ENCODE peak calls at places on chromosomes 11 and 22, in nine cellular contexts. One of them, this sample, is unnamed.

GRCh38 chr22:45338795-45339194 is 29.1 kb downstream of the FAM118A start:
- DNase-seq in esophagus muscularis mucosa: no peak
- DNase-seq in mucosa of descending colon: no peak
- DNase-seq in esophagus squamous epithelium: no peak
- DNase-seq in aorta: no peak
- DNase-seq in right atrium auricular region: no peak
- DNase-seq in tibial nerve: no peak
- DNase-seq in CD4-positive, CD25-positive, alpha-beta regulatory T cell: no peak
- DNase-seq in GM23248: no peak
- DNase-seq in this sample: no peak

GRCh38 chr11:77113382-77114088 is 10.9 kb downstream of the OMP start:
- DNase-seq in GM23248: peak; percentile 62
- DNase-seq in right atrium auricular region: no peak
- DNase-seq in esophagus muscularis mucosa: no peak
- DNase-seq in mucosa of descending colon: no peak
- DNase-seq in aorta: no peak
- DNase-seq in CD4-positive, CD25-positive, alpha-beta regulatory T cell: no peak
- DNase-seq in tibial nerve: no peak
- DNase-seq in esophagus squamous epithelium: no peak
- DNase-seq in this sample: no peak

GRCh38 chr11:116580828-116581227 is 192.0 kb downstream of the BUD13 start:
- DNase-seq in tibial nerve: no peak
- DNase-seq in CD4-positive, CD25-positive, alpha-beta regulatory T cell: no peak
- DNase-seq in mucosa of descending colon: no peak
- DNase-seq in esophagus squamous epithelium: no peak
- DNase-seq in aorta: no peak
- DNase-seq in right atrium auricular region: no peak
- DNase-seq in GM23248: peak; percentile 25
- DNase-seq in esophagus muscularis mucosa: no peak
- DNase-seq in this sample: no peak

GRCh38 chr11:5625281-5625680 is 480 bp downstream of the TRIM34 start:
- DNase-seq in right atrium auricular region: no peak
- DNase-seq in CD4-positive, CD25-positive, alpha-beta regulatory T cell: no peak
- DNase-seq in mucosa of descending colon: no peak
- DNase-seq in esophagus muscularis mucosa: no peak
- DNase-seq in GM23248: peak; percentile 13
- DNase-seq in aorta: no peak
- DNase-seq in esophagus squamous epithelium: no peak
- DNase-seq in tibial nerve: no peak
- DNase-seq in this sample: no peak

GRCh38 chr11:64727131-64727530 is 4.1 kb upstream of the NRXN2 start:
- DNase-seq in aorta: no peak
- DNase-seq in esophagus muscularis mucosa: no peak
- DNase-seq in CD4-positive, CD25-positive, alpha-beta regulatory T cell: no peak
- DNase-seq in mucosa of descending colon: no peak
- DNase-seq in GM23248: no peak
- DNase-seq in right atrium auricular region: no peak
- DNase-seq in tibial nerve: no peak
- DNase-seq in esophagus squamous epithelium: no peak
- DNase-seq in this sample: peak; percentile 12

GRCh38 chr11:114377612-114378267 is 22.6 kb downstream of the C11orf71 start:
- DNase-seq in aorta: no peak
- DNase-seq in CD4-positive, CD25-positive, alpha-beta regulatory T cell: no peak
- DNase-seq in right atrium auricular region: no peak
- DNase-seq in GM23248: peak; percentile 94
- DNase-seq in esophagus muscularis mucosa: no peak
- DNase-seq in tibial nerve: no peak
- DNase-seq in esophagus squamous epithelium: no peak
- DNase-seq in mucosa of descending colon: no peak
- DNase-seq in this sample: no peak

GRCh38 chr22:40694409-40694808 is 15.1 kb downstream of the MCHR1 start:
- DNase-seq in esophagus squamous epithelium: no peak
- DNase-seq in GM23248: no peak
- DNase-seq in CD4-positive, CD25-positive, alpha-beta regulatory T cell: no peak
- DNase-seq in tibial nerve: no peak
- DNase-seq in esophagus muscularis mucosa: no peak
- DNase-seq in mucosa of descending colon: no peak
- DNase-seq in aorta: no peak
- DNase-seq in right atrium auricular region: no peak
- DNase-seq in this sample: no peak

GRCh38 chr11:60125962-60126585 is 37.6 kb downstream of the MS4A2 start:
- DNase-seq in tibial nerve: no peak
- DNase-seq in aorta: no peak
- DNase-seq in esophagus muscularis mucosa: no peak
- DNase-seq in GM23248: no peak
- DNase-seq in CD4-positive, CD25-positive, alpha-beta regulatory T cell: no peak
- DNase-seq in esophagus squamous epithelium: no peak
- DNase-seq in right atrium auricular region: no peak
- DNase-seq in mucosa of descending colon: no peak
- DNase-seq in this sample: no peak

GRCh38 chr11:57116654-57117053 is 65.1 kb upstream of the LRRC55 start:
- DNase-seq in right atrium auricular region: no peak
- DNase-seq in esophagus squamous epithelium: no peak
- DNase-seq in tibial nerve: no peak
- DNase-seq in aorta: no peak
- DNase-seq in CD4-positive, CD25-positive, alpha-beta regulatory T cell: no peak
- DNase-seq in esophagus muscularis mucosa: no peak
- DNase-seq in mucosa of descending colon: peak; percentile 41
- DNase-seq in GM23248: peak; percentile 64
- DNase-seq in this sample: no peak

GRCh38 chr22:18112440-18112839 is 1.8 kb downstream of the TUBA8 start:
- DNase-seq in right atrium auricular region: no peak
- DNase-seq in esophagus squamous epithelium: no peak
- DNase-seq in esophagus muscularis mucosa: no peak
- DNase-seq in GM23248: no peak
- DNase-seq in mucosa of descending colon: no peak
- DNase-seq in CD4-positive, CD25-positive, alpha-beta regulatory T cell: no peak
- DNase-seq in aorta: no peak
- DNase-seq in tibial nerve: no peak
- DNase-seq in this sample: no peak

GRCh38 chr22:18109410-18110193 is 1.0 kb upstream of the TUBA8 start:
- DNase-seq in aorta: no peak
- DNase-seq in mucosa of descending colon: no peak
- DNase-seq in right atrium auricular region: no peak
- DNase-seq in GM23248: no peak
- DNase-seq in esophagus squamous epithelium: no peak
- DNase-seq in tibial nerve: no peak
- DNase-seq in CD4-positive, CD25-positive, alpha-beta regulatory T cell: no peak
- DNase-seq in esophagus muscularis mucosa: no peak
- DNase-seq in this sample: no peak

GRCh38 chr22:18110194-18110943 is at the start of gene TUBA8:
- DNase-seq in tibial nerve: no peak
- DNase-seq in esophagus muscularis mucosa: no peak
- DNase-seq in GM23248: peak; percentile 75
- DNase-seq in CD4-positive, CD25-positive, alpha-beta regulatory T cell: no peak
- DNase-seq in mucosa of descending colon: peak; percentile 57
- DNase-seq in esophagus squamous epithelium: no peak
- DNase-seq in right atrium auricular region: no peak
- DNase-seq in aorta: no peak
- DNase-seq in this sample: peak; percentile 88

GRCh38 chr22:18111759-18112330 is 1.2 kb downstream of the TUBA8 start:
- DNase-seq in esophagus muscularis mucosa: no peak
- DNase-seq in tibial nerve: no peak
- DNase-seq in mucosa of descending colon: no peak
- DNase-seq in right atrium auricular region: no peak
- DNase-seq in GM23248: no peak
- DNase-seq in aorta: no peak
- DNase-seq in esophagus squamous epithelium: no peak
- DNase-seq in CD4-positive, CD25-positive, alpha-beta regulatory T cell: no peak
- DNase-seq in this sample: no peak

DNA sequence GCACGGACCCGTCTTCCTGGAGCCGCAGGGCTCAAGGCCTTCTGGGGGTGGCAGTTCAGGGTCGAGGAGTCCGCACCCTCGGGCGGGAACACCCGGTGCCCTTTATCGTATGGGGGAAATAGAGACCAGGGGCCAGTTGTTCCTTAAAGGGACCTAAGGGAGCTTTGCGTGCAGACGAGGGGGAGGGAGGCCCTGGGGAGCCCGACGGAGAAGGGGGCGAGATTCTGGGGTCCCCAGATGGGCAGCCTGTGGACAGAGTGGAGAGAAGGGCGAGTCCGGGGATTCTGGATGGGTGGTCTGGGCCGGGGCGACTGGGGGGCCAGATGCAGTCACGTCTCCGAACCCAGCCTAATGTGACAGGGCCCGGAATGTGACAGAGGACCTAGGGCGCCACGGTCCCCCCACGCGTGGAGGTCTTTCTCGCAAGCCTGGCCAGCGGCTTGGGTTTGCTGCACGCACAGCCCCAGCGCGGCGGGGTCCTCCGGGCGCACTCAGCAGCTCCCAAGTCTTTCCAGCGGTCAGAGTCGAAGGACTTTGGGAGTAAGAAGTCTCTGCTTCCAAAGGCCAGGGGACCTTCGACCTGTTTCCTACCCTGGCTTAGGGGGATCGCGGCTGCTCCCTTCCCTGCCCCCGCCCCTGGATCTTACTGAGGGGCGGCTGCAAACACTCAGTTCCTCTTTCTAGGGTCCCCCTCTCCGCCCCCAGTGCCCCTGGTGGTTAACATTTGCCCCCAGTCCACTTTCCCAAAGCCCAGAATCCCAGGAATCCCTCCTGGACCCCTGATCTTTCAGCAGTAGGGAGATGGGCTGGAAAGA is 542 bp downstream of the TUBA8 start:
- DNase-seq in esophagus muscularis mucosa: no peak
- DNase-seq in esophagus squamous epithelium: no peak
- DNase-seq in aorta: no peak
- DNase-seq in CD4-positive, CD25-positive, alpha-beta regulatory T cell: no peak
- DNase-seq in GM23248: peak; percentile 10
- DNase-seq in right atrium auricular region: no peak
- DNase-seq in mucosa of descending colon: no peak
- DNase-seq in tibial nerve: no peak
- DNase-seq in this sample: no peak
- H3K4me3 ChIP-seq in esophagus muscularis mucosa: peak overlapping the region; percentile 56
- H3K4me3 ChIP-seq in esophagus squamous epithelium: peak overlapping the region; percentile 53
- H3K4me3 ChIP-seq in aorta: no peak overlapping the region
- H3K4me3 ChIP-seq in CD4-positive, CD25-positive, alpha-beta regulatory T cell: no peak overlapping the region
- H3K4me3 ChIP-seq in GM23248: peak overlapping the region; percentile 68
- H3K4me3 ChIP-seq in right atrium auricular region: peak overlapping the region; percentile 57
- H3K4me3 ChIP-seq in mucosa of descending colon: no peak overlapping the region
- H3K4me3 ChIP-seq in tibial nerve: peak overlapping the region; percentile 33
- H3K4me3 ChIP-seq in this sample: peak overlapping the region; percentile 26

DNA sequence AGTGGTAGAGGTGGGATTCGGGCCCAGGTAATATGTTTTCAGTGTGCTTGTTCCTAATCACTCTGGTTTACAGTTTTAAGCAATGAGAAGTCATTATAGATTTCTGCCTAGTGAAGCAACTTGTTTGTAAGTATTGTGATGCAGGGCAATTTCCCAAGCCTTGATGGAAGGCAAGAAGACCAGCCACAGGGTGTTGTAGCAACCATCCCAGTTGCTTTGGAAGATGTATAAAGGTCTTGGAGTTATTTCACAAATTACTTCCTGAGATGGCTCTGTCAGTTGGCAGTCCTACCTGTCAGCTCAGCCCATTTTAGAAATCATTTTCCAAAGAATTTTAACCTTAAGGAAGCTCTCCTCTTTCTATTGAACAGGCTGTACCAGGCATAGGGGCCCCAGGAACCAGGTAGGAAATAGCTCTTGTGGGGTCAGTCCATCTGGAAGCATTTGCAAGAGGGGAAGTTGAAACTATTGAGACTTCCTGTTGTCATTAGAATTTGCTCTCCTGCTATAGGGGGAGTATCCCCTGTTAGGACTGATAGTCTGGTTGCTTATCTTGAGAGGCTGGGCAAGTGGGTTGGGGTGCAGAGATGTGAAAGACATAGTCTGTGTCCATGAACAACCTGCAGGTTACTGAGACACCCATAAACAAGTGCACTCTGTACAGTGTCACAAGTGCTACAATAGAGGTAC is 47.9 kb downstream of the STIM1 start:
- DNase-seq in CD4-positive, CD25-positive, alpha-beta regulatory T cell: no peak
- DNase-seq in aorta: no peak
- DNase-seq in mucosa of descending colon: no peak
- DNase-seq in right atrium auricular region: no peak
- DNase-seq in esophagus squamous epithelium: no peak
- DNase-seq in GM23248: no peak
- DNase-seq in esophagus muscularis mucosa: no peak
- DNase-seq in tibial nerve: no peak
- DNase-seq in this sample: no peak
- H3K4me1 ChIP-seq in CD4-positive, CD25-positive, alpha-beta regulatory T cell: peaks cover 69% of the 10 kb centered on the region
- H3K4me1 ChIP-seq in aorta: peaks cover 2% of the 10 kb centered on the region
- H3K4me1 ChIP-seq in mucosa of descending colon: peaks cover 36% of the 10 kb centered on the region
- H3K4me1 ChIP-seq in right atrium auricular region: no peaks in the 10 kb centered on the region
- H3K4me1 ChIP-seq in esophagus squamous epithelium: peaks cover 37% of the 10 kb centered on the region
- H3K4me1 ChIP-seq in GM23248: peaks cover 22% of the 10 kb centered on the region
- H3K4me1 ChIP-seq in esophagus muscularis mucosa: peaks cover 56% of the 10 kb centered on the region
- H3K4me1 ChIP-seq in tibial nerve: peaks cover 45% of the 10 kb centered on the region
- H3K4me1 ChIP-seq in this sample: peaks cover 9% of the 10 kb centered on the region

GRCh38 chr22:49300951-49301397 is 526.7 kb downstream of the BRD1 start:
- DNase-seq in aorta: no peak
- DNase-seq in GM23248: no peak
- DNase-seq in esophagus muscularis mucosa: no peak
- DNase-seq in right atrium auricular region: peak; percentile 21
- DNase-seq in mucosa of descending colon: no peak
- DNase-seq in CD4-positive, CD25-positive, alpha-beta regulatory T cell: no peak
- DNase-seq in tibial nerve: no peak
- DNase-seq in esophagus squamous epithelium: no peak
- DNase-seq in this sample: no peak
- H3K9me3 ChIP-seq in aorta: no peaks in the 10 kb centered on the region
- H3K9me3 ChIP-seq in GM23248: no peaks in the 10 kb centered on the region
- H3K9me3 ChIP-seq in esophagus muscularis mucosa: no peaks in the 10 kb centered on the region
- H3K9me3 ChIP-seq in right atrium auricular region: no peaks in the 10 kb centered on the region
- H3K9me3 ChIP-seq in mucosa of descending colon: no peaks in the 10 kb centered on the region
- H3K9me3 ChIP-seq in CD4-positive, CD25-positive, alpha-beta regulatory T cell: no peaks in the 10 kb centered on the region
- H3K9me3 ChIP-seq in tibial nerve: no peaks in the 10 kb centered on the region
- H3K9me3 ChIP-seq in esophagus squamous epithelium: no peaks in the 10 kb centered on the region
- H3K9me3 ChIP-seq in this sample: no peaks in the 10 kb centered on the region

DNA sequence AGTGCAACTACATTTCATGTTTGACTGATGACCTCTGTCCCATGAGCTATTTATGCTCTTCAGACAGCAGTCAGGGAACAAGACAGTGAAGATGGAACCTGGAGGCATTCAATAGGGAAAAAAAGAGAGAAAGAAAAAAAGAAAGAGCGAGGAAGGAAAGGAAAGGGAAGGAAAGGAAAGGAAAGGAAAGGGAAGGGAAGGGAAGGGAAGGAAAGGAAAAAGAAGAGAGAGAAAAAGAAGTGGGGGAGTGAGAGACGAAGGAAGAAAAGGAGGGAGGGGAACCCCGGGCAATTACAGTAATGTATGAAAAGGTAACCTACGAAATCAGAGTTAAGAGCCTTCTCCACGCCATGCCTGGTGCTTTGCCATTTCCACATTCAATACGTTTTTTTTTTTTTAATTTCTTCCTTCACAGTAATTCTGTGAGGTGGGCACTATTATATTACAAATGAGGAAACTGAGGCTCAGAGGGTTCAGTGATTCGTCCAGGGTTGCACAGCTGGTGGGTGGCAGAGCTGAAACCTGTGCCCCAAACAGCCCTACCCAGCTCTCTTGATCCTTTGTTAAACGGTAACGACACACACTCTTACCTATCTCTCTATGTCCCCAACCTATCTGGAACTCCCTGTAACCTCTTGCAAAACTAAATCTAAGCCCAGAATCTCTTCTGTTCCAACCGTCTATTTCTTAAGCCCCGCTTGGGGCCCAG is 39.3 kb downstream of the ETS1 start:
- DNase-seq in esophagus squamous epithelium: no peak
- DNase-seq in right atrium auricular region: no peak
- DNase-seq in esophagus muscularis mucosa: no peak
- DNase-seq in tibial nerve: no peak
- DNase-seq in CD4-positive, CD25-positive, alpha-beta regulatory T cell: no peak
- DNase-seq in aorta: no peak
- DNase-seq in mucosa of descending colon: no peak
- DNase-seq in GM23248: no peak
- DNase-seq in this sample: no peak
- H3K4me3 ChIP-seq in esophagus squamous epithelium: peak overlapping the region; percentile 46
- H3K4me3 ChIP-seq in right atrium auricular region: peak overlapping the region; percentile 58
- H3K4me3 ChIP-seq in esophagus muscularis mucosa: peak overlapping the region; percentile 55
- H3K4me3 ChIP-seq in tibial nerve: peak overlapping the region; percentile 61
- H3K4me3 ChIP-seq in CD4-positive, CD25-positive, alpha-beta regulatory T cell: peak overlapping the region; percentile 73
- H3K4me3 ChIP-seq in aorta: peak overlapping the region; percentile 73
- H3K4me3 ChIP-seq in mucosa of descending colon: no peak overlapping the region
- H3K4me3 ChIP-seq in GM23248: peak overlapping the region; percentile 80
- H3K4me3 ChIP-seq in this sample: peak overlapping the region; percentile 63

GRCh38 chr11:29530961-29531360 is 485.9 kb downstream of the KCNA4 start:
- DNase-seq in right atrium auricular region: no peak
- DNase-seq in CD4-positive, CD25-positive, alpha-beta regulatory T cell: no peak
- DNase-seq in tibial nerve: no peak
- DNase-seq in mucosa of descending colon: no peak
- DNase-seq in esophagus muscularis mucosa: no peak
- DNase-seq in aorta: no peak
- DNase-seq in esophagus squamous epithelium: no peak
- DNase-seq in GM23248: no peak
- DNase-seq in this sample: no peak
- H3K4me1 ChIP-seq in right atrium auricular region: no peaks in the 10 kb centered on the region
- H3K4me1 ChIP-seq in CD4-positive, CD25-positive, alpha-beta regulatory T cell: no peaks in the 10 kb centered on the region
- H3K4me1 ChIP-seq in tibial nerve: no peaks in the 10 kb centered on the region
- H3K4me1 ChIP-seq in mucosa of descending colon: no peaks in the 10 kb centered on the region
- H3K4me1 ChIP-seq in esophagus muscularis mucosa: no peaks in the 10 kb centered on the region
- H3K4me1 ChIP-seq in aorta: no peaks in the 10 kb centered on the region
- H3K4me1 ChIP-seq in esophagus squamous epithelium: no peaks in the 10 kb centered on the region
- H3K4me1 ChIP-seq in GM23248: no peaks in the 10 kb centered on the region
- H3K4me1 ChIP-seq in this sample: no peaks in the 10 kb centered on the region

This sample was measured in kidney.